ENCODE peak calls at places on chromosomes 16 and 17, in five cellular contexts. E is GM12878, B is K562, I is upper lobe of left lung, L is HepG2. G is an unnamed sample.

GRCh38 chr17:72199256-72199655 is 78.4 kb downstream of the SOX9 start:
- ATAC-seq in E (no peak), B (no peak), I (no peak), L (no peak), G (no peak)

GRCh38 chr16:87461466-87461975 is 31.3 kb downstream of the ZCCHC14 start:
- ATAC-seq in E (peak; percentile 78), B (peak; percentile 96), I (peak; percentile 90), L (peak; percentile 96), G (no peak)

GRCh38 chr16:1206786-1207185 is 18.3 kb downstream of the TPSG1 start:
- ATAC-seq in E (no peak), B (no peak), I (no peak), L (no peak), G (no peak)

GRCh38 chr16:86297391-86297790 is 212.9 kb upstream of the FOXF1 start:
- ATAC-seq in E (no peak), B (no peak), I (no peak), L (no peak), G (no peak)

GRCh38 chr16:84181144-84181915 is 5.5 kb downstream of the TAF1C start:
- ATAC-seq in E (no peak), B (no peak), I (no peak), L (no peak), G (no peak)

GRCh38 chr17:76076765-76077581 is 2.0 kb upstream of the ZACN start:
- ATAC-seq in E (no peak), B (no peak), I (no peak), L (no peak), G (no peak)

GRCh38 chr16:56353054-56353921 is 72.1 kb downstream of the AMFR start:
- ATAC-seq in E (no peak), B (no peak), I (no peak), L (no peak), G (no peak)

GRCh38 chr17:60613325-60613724 is 13.3 kb downstream of the PPM1D start:
- ATAC-seq in E (no peak), B (no peak), I (peak; percentile 55), L (no peak), G (no peak)

GRCh38 chr17:42107124-42107523 is 5.4 kb downstream of the DHX58 start:
- ATAC-seq in E (no peak), B (no peak), I (no peak), L (no peak), G (no peak)

GRCh38 chr16:79269211-79269863 is 331.2 kb downstream of the MAF start:
- ATAC-seq in E (peak; percentile 66), B (no peak), I (no peak), L (no peak), G (no peak)

GRCh38 chr16:67301080-67301757 is 21.9 kb downstream of the PLEKHG4 start:
- ATAC-seq in E (no peak), B (no peak), I (no peak), L (no peak), G (peak; percentile 78)

GRCh38 chr16:31876955-31877828 is 3.6 kb downstream of the ZNF267 start:
- ATAC-seq in E (peak; percentile 62), B (no peak), I (no peak), L (peak; percentile 28), G (no peak)

GRCh38 chr17:81884520-81884919 is 6.9 kb downstream of the ALYREF start:
- ATAC-seq in E (no peak), B (peak; percentile 44), I (no peak), L (peak; percentile 49), G (no peak)

GRCh38 chr16:88761830-88762229 is 23.2 kb downstream of the PIEZO1 start:
- ATAC-seq in E (no peak), B (no peak), I (no peak), L (no peak), G (no peak)

GRCh38 chr16:22948058-22948602 is 134.2 kb downstream of the HS3ST2 start:
- ATAC-seq in E (no peak), B (no peak), I (peak; percentile 54), L (peak; percentile 66), G (no peak)

GRCh38 chr16:79049040-79049439 is 551.5 kb downstream of the MAF start:
- ATAC-seq in E (no peak), B (no peak), I (no peak), L (no peak), G (no peak)

GRCh38 chr16:1343428-1344242 is 8.0 kb downstream of the TSR3 start:
- ATAC-seq in E (no peak), B (no peak), I (no peak), L (peak; percentile 23), G (no peak)

GRCh38 chr16:23572394-23572793 is 14.9 kb downstream of the UBFD1 start:
- ATAC-seq in E (no peak), B (no peak), I (no peak), L (no peak), G (no peak)

DNA sequence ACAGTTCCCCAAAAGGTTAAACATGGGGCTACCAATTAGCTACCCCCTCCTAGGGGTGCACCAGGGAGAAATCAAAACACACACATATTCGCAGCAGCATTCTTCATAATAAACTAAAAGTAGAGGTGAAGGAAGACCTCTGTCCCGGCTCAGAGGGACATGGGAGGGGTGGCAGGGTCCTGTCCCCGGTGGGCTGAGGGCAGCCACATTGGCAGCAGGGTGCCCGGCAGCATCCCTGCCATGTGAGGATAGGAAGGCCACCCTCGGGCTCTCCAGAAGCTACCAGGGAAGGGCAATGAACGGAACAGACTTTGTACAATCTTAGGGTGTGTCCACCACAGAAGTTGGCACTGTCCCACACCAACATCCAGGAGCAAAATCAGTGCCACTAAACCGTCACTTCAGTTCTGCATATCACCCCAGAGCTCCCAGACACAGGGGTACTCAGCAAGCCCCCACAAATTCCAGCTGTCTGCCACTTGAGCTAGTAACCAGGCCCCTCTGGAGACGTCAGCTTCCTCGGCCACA is 3.1 kb upstream of the DNAH17 start:
- ATAC-seq in E (no peak), B (no peak), I (no peak), L (no peak), G (no peak)
- TF ChIP-seq POLR2A in E (no peak), B (no peak), I (no peak), L (no peak), G (no peak)

DNA sequence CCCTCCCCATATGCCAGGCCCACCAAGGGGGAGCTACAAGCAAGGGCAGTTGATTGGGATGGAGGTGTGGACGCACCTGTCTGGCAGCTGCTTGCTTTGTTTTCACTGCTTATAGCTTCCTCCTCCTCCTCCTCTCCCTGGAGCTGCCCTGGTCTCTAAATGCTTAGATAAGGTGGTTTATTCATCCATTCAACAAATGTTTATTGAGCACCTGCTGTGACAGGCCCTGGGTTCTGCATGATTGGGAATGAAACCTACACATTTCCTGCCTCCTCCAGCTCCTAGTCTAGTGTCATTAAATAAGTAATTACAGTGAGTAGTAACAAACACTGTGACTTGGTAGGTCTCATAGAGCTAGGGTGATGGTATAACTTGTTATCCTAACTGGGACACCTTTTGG is 17.4 kb upstream of the MAP3K14 start:
- ATAC-seq in E (peak; percentile 4), B (no peak), I (no peak), L (no peak), G (no peak)
- TF ChIP-seq EP300 in E (no peak), B (no peak), I (no peak), L (no peak), G (no peak)

DNA sequence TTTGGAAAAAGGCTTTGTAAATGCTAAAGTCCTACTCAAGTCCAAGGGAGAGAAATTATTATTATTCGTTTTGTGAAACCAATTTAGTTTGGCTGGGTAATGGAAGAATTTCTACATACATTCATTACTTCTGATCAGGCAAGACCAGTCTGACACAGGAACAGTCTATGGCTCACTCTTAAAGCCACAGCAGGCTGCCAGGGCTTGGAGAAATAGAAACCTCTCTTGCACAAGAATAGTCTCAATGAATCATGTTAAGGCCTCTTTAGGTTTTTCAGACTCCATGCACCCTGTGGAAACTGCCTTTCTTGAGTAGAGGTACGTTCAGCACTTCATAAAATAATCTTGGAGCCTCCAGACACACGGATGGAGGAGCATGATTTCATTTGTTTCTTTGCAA is 167.7 kb downstream of the IRX3 start:
- ATAC-seq in E (no peak), B (no peak), I (no peak), L (no peak), G (no peak)
- H3K36me3 ChIP-seq in E (no peaks in the 10 kb centered on the region), B (no peaks in the 10 kb centered on the region), I (peaks cover 11% of the 10 kb centered on the region), L (no peaks in the 10 kb centered on the region), G (no peaks in the 10 kb centered on the region)

GRCh38 chr17:6346986-6347385 is 87.9 kb downstream of the AIPL1 start:
- ATAC-seq in E (no peak), B (no peak), I (no peak), L (no peak), G (no peak)
- TF ChIP-seq POLR2A in E (no peak), B (no peak), I (no peak), L (no peak), G (no peak)

DNA sequence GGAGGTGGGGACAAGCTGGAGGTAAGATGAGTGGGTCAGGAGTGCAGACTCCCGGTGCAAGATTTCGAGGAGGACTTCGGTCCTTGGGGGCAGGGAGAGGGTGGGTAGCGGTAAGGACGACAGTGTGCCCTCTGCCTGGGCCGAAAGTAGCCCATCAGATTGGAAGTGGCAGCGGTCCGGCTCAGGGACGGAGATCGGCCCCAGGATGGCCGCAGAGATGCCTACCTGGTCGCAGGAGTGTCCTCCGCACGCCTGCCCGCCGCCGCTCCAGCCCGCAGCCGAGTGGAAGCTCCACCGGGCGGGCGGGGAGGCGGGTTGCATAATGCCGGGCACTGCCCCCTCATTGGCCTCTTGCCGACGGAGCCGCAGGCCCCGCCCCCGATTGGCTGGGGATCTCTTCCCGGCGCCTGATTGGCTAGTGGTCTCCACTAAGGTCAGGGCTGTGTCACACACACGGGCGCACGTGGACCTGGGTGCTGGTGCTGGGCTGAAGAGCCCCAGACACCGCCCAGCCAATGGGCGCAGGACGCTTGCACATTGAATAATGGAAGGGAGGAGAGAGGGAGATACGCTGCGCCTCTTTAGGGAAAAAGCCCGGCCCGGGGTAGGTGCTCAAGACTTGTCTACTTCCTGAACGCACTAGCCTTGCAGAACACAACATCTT is at the start of gene PER1:
- ATAC-seq in E (peak; percentile 64), B (peak; percentile 63), I (peak; percentile 82), L (peak; percentile 27), G (peak; percentile 47)
- TF ChIP-seq EP300 in E (no peak), B (no peak), I (peak; percentile 82), L (peak; percentile 33), G (peak; percentile 46)

DNA sequence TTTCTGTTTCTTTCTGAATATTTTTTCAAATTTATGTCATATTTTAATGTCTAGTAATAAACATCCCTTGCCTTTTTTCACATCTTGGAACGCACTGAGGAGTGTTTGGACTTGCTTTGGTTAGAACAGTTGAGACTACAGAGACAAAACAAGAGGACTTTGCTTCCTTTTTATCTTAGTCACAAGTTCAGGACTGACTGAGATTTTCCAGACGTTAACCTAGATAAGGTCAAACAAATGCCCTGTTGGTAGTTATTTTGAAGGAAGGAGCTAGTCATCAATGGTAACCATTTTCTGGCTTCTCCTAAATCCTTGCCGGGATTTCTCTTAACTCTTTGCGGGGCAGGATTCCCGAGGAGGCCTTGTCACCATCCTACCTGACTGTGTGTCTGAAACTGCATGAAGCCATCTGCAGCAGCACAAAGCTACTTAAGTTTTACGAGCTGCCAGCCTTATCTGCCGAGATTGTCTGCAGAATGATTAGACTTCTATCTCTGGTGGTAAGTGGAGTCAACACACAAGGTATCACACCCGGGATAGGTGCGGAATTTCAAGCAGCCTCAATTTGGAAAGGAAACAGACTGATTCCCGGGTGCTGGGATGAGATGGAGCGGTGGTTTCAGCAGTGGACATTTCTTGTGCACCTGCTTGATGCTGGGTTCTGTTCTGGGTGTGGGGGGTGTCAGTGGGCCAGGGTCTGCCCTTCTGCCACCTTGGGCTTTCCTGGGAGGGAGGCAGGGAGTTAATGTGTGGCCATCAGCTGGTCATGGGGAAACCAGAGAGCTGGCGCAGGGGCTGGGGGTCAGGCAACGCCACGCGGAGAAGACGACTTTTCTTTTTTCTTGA is 48.2 kb downstream of the RNF213 start:
- ATAC-seq in E (no peak), B (no peak), I (no peak), L (no peak), G (no peak)
- H3K36me3 ChIP-seq in E (peaks cover 51% of the 10 kb centered on the region), B (peaks cover 47% of the 10 kb centered on the region), I (peaks cover 97% of the 10 kb centered on the region), L (peaks cover 63% of the 10 kb centered on the region), G (no peaks in the 10 kb centered on the region)

GRCh38 chr16:71461686-71462648 is at the start of gene ZNF23:
- ATAC-seq in E (peak; percentile 98), B (peak; percentile 99), I (peak; percentile 97), L (peak; percentile 99), G (peak; percentile 98)
- TF ChIP-seq POLR2A in E (peak; percentile 99), B (peak; percentile 95), I (no peak), L (peak; percentile 99), G (peak; percentile 89)

G was measured in gastroesophageal sphincter.